ENCODE peak calls at places on chromosomes 16 and 17, in ten cellular contexts. Q is cardiac muscle cell, Z is neural progenitor cell, D is fibroblast of the aortic adventitia, J is choroid plexus epithelial cell, R is colonic mucosa, S is BJ, V is lower leg skin, W is GM23338, N is AG04450. Y is an unnamed sample.

GRCh38 chr17:9676084-9676483 is 30.8 kb downstream of the USP43 start:
- DNase-seq in Z (no peak), V (no peak), Q (no peak), R (no peak), J (peak), S (no peak), D (no peak), N (no peak), W (peak), Y (no peak)

GRCh38 chr17:74904687-74905409 is 11.4 kb upstream of the FADS6 start:
- DNase-seq in R (no peak), Z (no peak), J (no peak), W (no peak), Q (no peak), N (no peak), V (no peak), S (no peak), D (no peak), Y (no peak)

GRCh38 chr17:78132086-78132676 is 1.6 kb downstream of the TMC8 start:
- DNase-seq in Z (no peak), W (peak), Q (peak), N (no peak), R (peak), J (no peak), S (no peak), D (no peak), V (peak), Y (peak)

GRCh38 chr17:60161598-60162330 is 12.0 kb downstream of the CA4 start:
- DNase-seq in J (no peak), R (no peak), Z (peak), W (peak), V (no peak), N (no peak), Q (no peak), S (no peak), D (no peak), Y (no peak)

GRCh38 chr17:3659541-3660111 is 8.8 kb downstream of the TAX1BP3 start:
- DNase-seq in V (peak), W (no peak), Q (peak), R (peak), Z (no peak), D (peak), J (peak), N (peak), S (peak), Y (no peak)

GRCh38 chr17:77471984-77472836 is 331.4 kb downstream of the SEC14L1 start:
- DNase-seq in R (no peak), N (no peak), V (no peak), S (no peak), D (peak), J (peak), Z (peak), Q (peak), W (peak), Y (no peak)

GRCh38 chr17:33234930-33235685 is 58.0 kb downstream of the ASIC2 start:
- DNase-seq in V (peak), S (peak), Z (no peak), D (peak), R (peak), N (peak), J (peak), Q (no peak), W (no peak), Y (no peak)

GRCh38 chr16:9123871-9124270 is 32.4 kb downstream of the HAPSTR1 start:
- DNase-seq in Q (no peak), R (peak), Z (no peak), V (peak), N (no peak), S (no peak), W (no peak), D (no peak), J (no peak), Y (no peak)

GRCh38 chr17:74442291-74442669 is 10.4 kb downstream of the GPRC5C start:
- DNase-seq in W (no peak), Z (no peak), R (no peak), N (no peak), V (no peak), D (no peak), S (no peak), J (no peak), Q (no peak), Y (no peak)

GRCh38 chr16:57270221-57271062 is 14.0 kb downstream of the PLLP start:
- DNase-seq in J (no peak), R (no peak), W (peak), N (no peak), Z (peak), Q (no peak), S (no peak), D (no peak), V (no peak), Y (no peak)

GRCh38 chr17:44884941-44885340 is 14.3 kb downstream of the EFTUD2 start:
- DNase-seq in N (no peak), W (no peak), J (peak), Z (no peak), V (no peak), D (no peak), S (no peak), Q (no peak), R (no peak), Y (no peak)

GRCh38 chr16:12613131-12613991 is 190.3 kb downstream of the CPPED1 start:
- DNase-seq in Q (no peak), S (peak), Z (no peak), W (peak), D (peak), V (no peak), J (peak), R (peak), N (no peak), Y (no peak)

GRCh38 chr17:41813699-41814124 is 908 bp downstream of the FKBP10 start:
- DNase-seq in J (no peak), S (no peak), V (no peak), W (no peak), N (no peak), Z (no peak), R (no peak), Q (no peak), D (no peak), Y (no peak)

GRCh38 chr16:76910931-76911330 is 280.1 kb upstream of the MON1B start:
- DNase-seq in N (peak), W (no peak), R (no peak), Q (no peak), V (no peak), S (no peak), Z (no peak), D (peak), J (peak), Y (no peak)

GRCh38 chr17:64769712-64770111 is 107.6 kb upstream of the SMURF2 start:
- DNase-seq in N (no peak), Q (no peak), S (no peak), Z (no peak), J (no peak), V (peak), R (no peak), D (no peak), W (no peak), Y (no peak)

GRCh38 chr16:58048914-58049696 is 23.6 kb downstream of the MMP15 start:
- DNase-seq in Q (no peak), R (no peak), Z (no peak), S (no peak), N (no peak), V (no peak), W (no peak), D (no peak), J (no peak), Y (no peak)

GRCh38 chr16:66365588-66365987 is 903 bp upstream of the CDH5 start:
- DNase-seq in N (no peak), R (peak), Q (no peak), W (no peak), D (peak), S (no peak), Z (no peak), V (peak), J (peak), Y (no peak)

GRCh38 chr16:1877804-1878203 is 5.8 kb upstream of the MEIOB start:
- DNase-seq in J (no peak), R (peak), Z (no peak), N (no peak), Q (no peak), V (peak), W (no peak), S (no peak), D (no peak), Y (no peak)

GRCh38 chr16:23640669-23640958 is 496 bp downstream of the PALB2 start:
- DNase-seq in Z (no peak), J (peak), D (peak), R (peak), S (no peak), N (no peak), W (peak), Q (no peak), V (no peak), Y (no peak)

GRCh38 chr17:60311186-60311585 is 80.7 kb downstream of the USP32 start:
- DNase-seq in Q (no peak), W (no peak), J (no peak), D (no peak), N (no peak), R (no peak), Z (no peak), V (no peak), S (no peak), Y (no peak)

GRCh38 chr17:75307957-75308731 is 18.9 kb upstream of the SLC25A19 start:
- DNase-seq in V (no peak), Z (no peak), D (no peak), R (no peak), J (no peak), N (no peak), S (no peak), W (no peak), Q (no peak), Y (no peak)

GRCh38 chr17:77475012-77475976 is 334.5 kb downstream of the SEC14L1 start:
- DNase-seq in N (peak), R (no peak), D (peak), Z (no peak), J (peak), S (peak), V (no peak), W (no peak), Q (no peak), Y (no peak)

GRCh38 chr17:78532922-78533640 is 44.1 kb downstream of the DNAH17 start:
- DNase-seq in Z (no peak), R (no peak), W (no peak), D (peak), Q (no peak), S (no peak), N (no peak), V (no peak), J (peak), Y (no peak)

GRCh38 chr16:10877472-10877946 is 507 bp downstream of the CIITA start:
- DNase-seq in N (no peak), S (no peak), D (no peak), J (no peak), V (no peak), R (no peak), Q (no peak), W (peak), Z (no peak), Y (no peak)

GRCh38 chr17:47733047-47733413 is at the start of gene TBX21:
- DNase-seq in V (peak), N (no peak), Q (peak), Z (peak), R (peak), S (no peak), J (peak), D (no peak), W (peak), Y (peak)
- TF ChIP-seq CTCF in V (no peak), N (no peak), Q (peak), Z (peak), R (no peak), S (peak), J (peak), D (no peak), W (peak), Y (peak)

GRCh38 chr16:15461376-15461775 is 27.0 kb downstream of the BMERB1 start:
- DNase-seq in J (no peak), S (no peak), N (no peak), R (no peak), Q (no peak), D (peak), Z (no peak), W (no peak), V (no peak), Y (no peak)

GRCh38 chr16:15466131-15466530 is 31.7 kb downstream of the BMERB1 start:
- DNase-seq in W (no peak), Z (no peak), R (no peak), S (no peak), N (no peak), J (no peak), D (no peak), Q (no peak), V (no peak), Y (no peak)

GRCh38 chr16:15464401-15465186 is 30.2 kb downstream of the BMERB1 start:
- DNase-seq in S (no peak), Z (no peak), R (no peak), W (no peak), V (no peak), D (no peak), Q (no peak), J (peak), N (no peak), Y (no peak)

GRCh38 chr16:15466886-15467781 is 32.7 kb downstream of the BMERB1 start:
- DNase-seq in D (peak), Q (no peak), V (no peak), R (no peak), N (no peak), Z (no peak), W (no peak), S (no peak), J (peak), Y (no peak)
- TF ChIP-seq CTCF in D (peak), Q (no peak), V (no peak), R (no peak), N (peak), Z (no peak), W (no peak), S (no peak), J (peak), Y (peak)

DNA sequence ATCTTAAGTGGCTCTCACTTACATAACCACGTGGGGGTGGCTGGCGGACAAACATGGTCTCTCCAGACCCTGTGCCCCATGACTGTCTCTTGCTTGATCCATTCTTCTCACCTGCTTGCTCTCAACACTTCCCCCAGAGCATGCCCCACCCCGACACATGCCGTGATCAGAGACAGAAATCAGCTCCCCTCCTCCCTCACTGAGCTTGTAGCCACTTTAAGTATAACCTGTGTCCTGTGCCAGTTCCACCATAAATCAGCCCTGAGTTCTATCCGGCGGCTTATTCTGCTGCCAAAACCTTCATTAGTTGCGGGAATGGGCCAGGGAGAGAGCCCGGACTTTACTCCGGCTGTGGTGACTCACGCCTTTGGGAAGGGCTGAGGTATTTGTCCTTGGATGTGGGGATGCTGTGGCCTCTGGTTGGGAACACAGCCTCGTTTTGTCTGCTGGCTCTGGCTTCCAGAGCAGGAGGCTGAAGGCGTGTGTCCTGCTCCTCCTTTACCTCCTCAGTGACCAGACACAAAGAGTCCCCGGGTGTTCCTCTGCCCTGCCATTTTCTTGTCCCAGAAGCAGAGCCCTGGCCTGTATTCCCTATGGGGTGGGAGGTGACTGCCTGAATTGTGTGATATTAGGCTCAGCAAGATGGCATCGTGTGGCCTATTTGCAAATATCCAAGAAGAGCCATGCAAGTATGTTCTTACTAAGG is 21.1 kb downstream of the ANKRD40 start:
- DNase-seq in N (no peak), Q (no peak), J (no peak), Z (no peak), V (no peak), D (peak), S (no peak), R (peak), W (no peak), Y (no peak)
- TF ChIP-seq CTCF in N (no peak), Q (no peak), J (no peak), Z (no peak), V (no peak), D (no peak), S (no peak), R (no peak), W (no peak), Y (no peak)

DNA sequence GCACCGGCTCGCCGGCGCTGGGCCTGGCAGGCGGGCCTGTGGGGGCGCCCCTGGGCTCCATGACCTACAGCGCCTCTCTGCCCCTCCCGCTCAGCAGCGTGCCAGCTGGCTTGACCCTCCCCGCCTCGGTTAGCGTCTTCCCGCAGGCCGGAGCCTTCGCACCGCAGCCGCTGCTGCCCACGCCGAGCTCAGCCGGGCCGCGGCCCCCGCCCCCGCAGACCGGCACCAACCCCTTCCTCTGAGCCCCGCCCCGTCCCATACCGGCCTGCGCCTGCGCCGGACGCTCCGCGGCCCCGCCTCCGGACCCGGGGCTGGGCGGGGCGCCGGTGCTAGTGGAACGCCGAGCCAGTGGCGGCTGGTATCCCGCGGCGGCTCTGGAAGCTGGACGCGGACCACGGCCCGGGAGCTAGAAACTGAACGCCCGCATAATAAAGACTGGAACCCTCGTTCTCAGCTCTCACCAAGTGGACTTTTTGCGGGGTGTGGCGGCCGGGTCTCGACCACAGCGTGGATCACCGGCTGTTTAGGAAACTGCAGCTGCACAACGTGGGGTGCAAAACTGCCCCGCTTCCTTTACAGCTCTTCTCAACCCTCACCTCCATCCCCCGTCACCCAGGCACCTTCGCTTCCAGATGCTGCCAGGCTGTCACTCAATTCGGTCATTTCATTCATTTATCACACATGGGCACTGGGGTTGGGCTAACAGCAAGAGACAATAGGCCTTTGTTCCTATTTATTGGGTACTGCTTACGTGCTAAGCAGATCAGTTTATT is 4.9 kb upstream of the SPATA20 start:
- DNase-seq in J (peak), Q (peak), D (peak), N (no peak), Z (peak), W (peak), S (peak), R (peak), V (peak), Y (peak)
- TF ChIP-seq CTCF in J (no peak), Q (peak), D (peak), N (peak), Z (peak), W (no peak), S (peak), R (no peak), V (no peak), Y (peak)

DNA sequence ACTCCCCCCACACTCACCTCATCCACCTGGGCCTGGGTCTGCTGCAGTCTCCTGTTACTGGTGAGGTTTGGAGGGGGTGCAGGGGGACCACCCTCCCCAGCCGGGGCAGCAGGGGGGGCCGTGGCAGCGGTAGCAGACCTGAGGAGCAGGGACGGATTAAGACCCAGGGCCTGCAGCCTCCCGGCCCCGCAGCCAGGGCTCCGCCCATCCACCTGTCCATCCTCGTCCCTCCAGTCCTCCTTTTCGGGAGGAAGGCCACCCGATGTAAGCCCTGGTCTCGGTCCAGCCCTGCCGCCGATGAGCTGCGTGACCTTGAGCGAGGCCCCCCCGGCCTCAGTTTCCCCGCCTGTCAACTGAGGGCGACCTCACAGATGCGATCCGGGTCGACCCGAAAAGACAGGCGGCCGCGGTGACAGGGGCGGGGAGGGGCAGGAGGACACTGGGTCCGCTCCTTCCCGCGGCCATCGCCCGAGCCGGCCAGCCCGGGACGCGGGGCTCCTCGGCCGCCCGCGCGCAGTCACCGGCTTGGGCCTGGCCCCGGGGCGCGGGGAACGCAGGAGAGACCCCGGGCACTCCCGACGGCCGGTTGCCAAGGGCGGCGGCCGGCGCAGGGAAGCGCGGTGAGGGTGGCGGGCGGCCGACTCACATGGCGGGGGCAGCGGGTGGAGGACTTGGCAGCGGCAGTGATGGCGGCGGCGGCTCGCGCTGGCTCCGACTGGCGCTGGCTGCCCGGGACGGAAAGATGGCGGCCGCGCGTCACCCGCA is at the start of gene VAMP2:
- DNase-seq in N (no peak), Z (peak), Q (peak), J (peak), D (peak), W (peak), R (peak), S (no peak), V (peak), Y (peak)
- TF ChIP-seq CTCF in N (no peak), Z (no peak), Q (no peak), J (no peak), D (peak), W (no peak), R (no peak), S (peak), V (no peak), Y (no peak)